ENCODE peak calls at places on chromosomes 11 and 22, in nine cellular contexts. K, D, H, F, V, Z, C, J and S are unnamed samples.
A peak's percentile ranks its signal among the peaks of the same experiment; 100 is the strongest.

GRCh38 chr22:21688706-21689381 is 23.0 kb downstream of the PPIL2 start:
- DNase-seq in K (no peak), D (no peak), H (no peak), F (no peak), V (no peak), Z (no peak), C (no peak), J (no peak), S (no peak)

GRCh38 chr11:534592-535518 is 521 bp downstream of the HRAS start:
- DNase-seq in K (peak; percentile 87), D (no peak), H (peak; percentile 54), F (no peak), V (no peak), Z (peak; percentile 24), C (no peak), J (no peak), S (no peak)

GRCh38 chr11:94521684-94522083 is 9.4 kb downstream of the C11orf97 start:
- DNase-seq in K (no peak), D (no peak), H (peak; percentile 7), F (no peak), V (no peak), Z (no peak), C (no peak), J (no peak), S (no peak)

GRCh38 chr22:43862074-43862881 is at the start of gene SULT4A1:
- DNase-seq in K (no peak), D (peak; percentile 69), H (no peak), F (no peak), V (peak; percentile 21), Z (no peak), C (peak; percentile 51), J (no peak), S (no peak)

GRCh38 chr22:22410121-22410520 is 98.4 kb downstream of the ZNF280B start:
- DNase-seq in K (no peak), D (no peak), H (peak; percentile 92), F (no peak), V (no peak), Z (no peak), C (peak; percentile 52), J (no peak), S (no peak)

GRCh38 chr11:3920148-3920852 is 64.8 kb downstream of the STIM1 start:
- DNase-seq in K (no peak), D (no peak), H (no peak), F (peak; percentile 43), V (peak; percentile 74), Z (peak; percentile 48), C (no peak), J (no peak), S (peak; percentile 43)

GRCh38 chr11:8206251-8207079 is 37.6 kb upstream of the RIC3 start:
- DNase-seq in K (peak; percentile 16), D (peak; percentile 70), H (no peak), F (no peak), V (peak; percentile 20), Z (no peak), C (peak; percentile 88), J (no peak), S (no peak)

GRCh38 chr11:34558673-34559072 is 45.1 kb upstream of the ELF5 start:
- DNase-seq in K (no peak), D (no peak), H (no peak), F (no peak), V (peak; percentile 25), Z (no peak), C (no peak), J (no peak), S (no peak)

GRCh38 chr22:24952837-24953293 is 349 bp downstream of the KIAA1671 start:
- DNase-seq in K (peak; percentile 41), D (peak; percentile 87), H (no peak), F (peak; percentile 55), V (peak; percentile 31), Z (no peak), C (peak; percentile 58), J (no peak), S (no peak)

GRCh38 chr11:131979364-131979763 is 608.9 kb downstream of the NTM start:
- DNase-seq in K (no peak), D (no peak), H (no peak), F (no peak), V (no peak), Z (no peak), C (no peak), J (no peak), S (no peak)

GRCh38 chr11:64887757-64888405 is 9.5 kb upstream of the EHD1 start:
- DNase-seq in K (peak; percentile 64), D (peak; percentile 85), H (peak; percentile 86), F (peak; percentile 83), V (no peak), Z (peak; percentile 83), C (peak; percentile 72), J (no peak), S (peak; percentile 80)

GRCh38 chr11:60301178-60301577 is 20.7 kb downstream of the MS4A4A start:
- DNase-seq in K (no peak), D (no peak), H (no peak), F (no peak), V (no peak), Z (no peak), C (no peak), J (no peak), S (no peak)

GRCh38 chr11:26186389-26186788 is 145.5 kb upstream of the ANO3 start:
- DNase-seq in K (no peak), D (no peak), H (no peak), F (no peak), V (no peak), Z (no peak), C (no peak), J (no peak), S (no peak)

GRCh38 chr11:11356842-11357241 is 3.8 kb upstream of the CSNK2A3 start:
- DNase-seq in K (no peak), D (no peak), H (no peak), F (no peak), V (no peak), Z (no peak), C (no peak), J (no peak), S (no peak)

GRCh38 chr11:92830382-92831148 is 138.9 kb upstream of the MTNR1B start:
- DNase-seq in K (no peak), D (no peak), H (no peak), F (no peak), V (no peak), Z (no peak), C (no peak), J (no peak), S (no peak)

DNA sequence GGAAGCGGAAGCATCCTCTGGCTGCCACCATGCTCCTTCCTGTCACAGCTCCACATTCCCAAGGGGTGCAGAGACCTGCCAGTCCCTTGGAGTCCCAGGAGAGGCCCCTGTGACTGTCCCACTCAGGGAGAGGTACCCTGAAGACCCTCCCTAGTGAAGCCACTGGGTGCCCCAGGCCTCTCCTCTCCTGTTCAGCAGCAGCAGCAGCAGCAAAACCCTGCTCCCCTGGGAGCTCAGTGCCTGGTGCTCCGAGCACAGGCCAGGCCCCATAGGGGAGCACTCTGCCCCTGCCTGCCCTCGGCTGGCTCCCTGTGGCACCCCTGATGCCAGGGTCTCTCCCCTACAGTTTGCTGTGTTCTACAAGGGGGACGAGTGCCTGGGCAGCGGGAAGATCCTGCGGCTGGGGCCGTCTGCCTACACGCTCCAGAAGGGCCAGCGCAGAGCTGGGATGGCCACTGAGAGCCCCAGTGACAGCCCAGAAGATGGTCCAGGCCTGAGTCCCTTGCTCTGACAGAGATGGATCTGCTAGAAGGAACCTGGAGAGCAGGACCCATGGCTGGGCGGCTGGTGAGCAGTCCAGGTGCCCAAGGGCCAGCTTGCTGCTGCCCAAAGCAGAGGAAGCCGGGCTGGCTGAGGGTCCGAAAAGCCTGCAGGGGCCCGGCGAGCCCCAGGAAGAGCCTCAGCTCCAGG is 21.1 kb downstream of the TRMU start:
- DNase-seq in K (no peak), D (no peak), H (no peak), F (no peak), V (no peak), Z (no peak), C (no peak), J (no peak), S (no peak)
- H3K4me1 ChIP-seq in K (no peaks in the 10 kb centered on the region), D (peaks cover 18% of the 10 kb centered on the region), H (peaks cover under 1% of the 10 kb centered on the region), F (peaks cover 3% of the 10 kb centered on the region), V (peaks cover 6% of the 10 kb centered on the region), Z (no peaks in the 10 kb centered on the region), C (peaks cover 22% of the 10 kb centered on the region), J (no peaks in the 10 kb centered on the region), S (no peaks in the 10 kb centered on the region)

GRCh38 chr22:46676479-46676878 is 56.3 kb downstream of the GRAMD4 start:
- DNase-seq in K (no peak), D (no peak), H (no peak), F (no peak), V (no peak), Z (no peak), C (no peak), J (no peak), S (no peak)
- H3K36me3 ChIP-seq in K (no peaks in the 10 kb centered on the region), D (peaks cover 42% of the 10 kb centered on the region), H (peaks cover 17% of the 10 kb centered on the region), F (no peaks in the 10 kb centered on the region), V (no peaks in the 10 kb centered on the region), Z (no peaks in the 10 kb centered on the region), C (peaks cover 58% of the 10 kb centered on the region), J (peaks cover 4% of the 10 kb centered on the region), S (no peaks in the 10 kb centered on the region)

GRCh38 chr11:48033918-48034341 is 53.6 kb downstream of the PTPRJ start:
- DNase-seq in K (no peak), D (no peak), H (no peak), F (no peak), V (no peak), Z (no peak), C (no peak), J (no peak), S (no peak)
- H3K4me1 ChIP-seq in K (peaks cover 2% of the 10 kb centered on the region), D (peaks cover 31% of the 10 kb centered on the region), H (peaks cover 95% of the 10 kb centered on the region), F (no peaks in the 10 kb centered on the region), V (peaks cover 25% of the 10 kb centered on the region), Z (peaks cover 60% of the 10 kb centered on the region), C (no peaks in the 10 kb centered on the region), J (peaks cover 24% of the 10 kb centered on the region), S (peaks cover 14% of the 10 kb centered on the region)

GRCh38 chr11:85806876-85807275 is 4.1 kb downstream of the SYTL2 start:
- DNase-seq in K (peak; percentile 24), D (no peak), H (no peak), F (no peak), V (no peak), Z (no peak), C (no peak), J (no peak), S (no peak)

GRCh38 chr11:85809881-85810280 is 1.1 kb downstream of the SYTL2 start:
- DNase-seq in K (no peak), D (no peak), H (peak; percentile 18), F (no peak), V (no peak), Z (no peak), C (peak; percentile 47), J (no peak), S (no peak)

GRCh38 chr11:85810871-85811611 is at the start of gene SYTL2:
- DNase-seq in K (peak; percentile 70), D (peak; percentile 67), H (peak; percentile 60), F (peak; percentile 77), V (peak; percentile 33), Z (peak; percentile 81), C (peak; percentile 70), J (no peak), S (peak; percentile 67)

GRCh38 chr11:85810521-85810870 is 445 bp downstream of the SYTL2 start:
- DNase-seq in K (no peak), D (no peak), H (no peak), F (no peak), V (no peak), Z (no peak), C (no peak), J (no peak), S (no peak)

DNA sequence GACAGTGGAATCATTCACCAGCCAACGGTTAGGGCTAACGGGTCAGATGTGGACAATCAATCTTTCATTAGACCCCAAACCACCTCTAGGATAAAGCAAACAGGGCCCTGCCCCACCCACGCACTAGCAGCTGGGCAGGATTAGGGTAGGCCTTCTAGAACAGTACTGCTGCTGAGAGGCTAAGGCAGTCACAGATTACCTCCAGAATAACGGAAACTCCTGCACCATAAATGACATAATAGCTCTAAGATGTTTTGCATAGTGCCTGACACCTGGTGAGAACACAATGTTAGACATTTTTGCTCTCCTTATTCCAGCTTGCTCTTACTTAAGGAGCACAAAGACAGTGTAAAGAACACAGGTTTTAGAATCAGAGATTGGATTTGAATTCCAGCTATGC is 1.8 kb downstream of the SYTL2 start:
- DNase-seq in K (no peak), D (no peak), H (peak; percentile 68), F (no peak), V (no peak), Z (peak; percentile 38), C (no peak), J (no peak), S (no peak)
- H3K36me3 ChIP-seq in K (no peaks in the 10 kb centered on the region), D (no peaks in the 10 kb centered on the region), H (no peaks in the 10 kb centered on the region), F (no peaks in the 10 kb centered on the region), V (no peaks in the 10 kb centered on the region), Z (no peaks in the 10 kb centered on the region), C (no peaks in the 10 kb centered on the region), J (no peaks in the 10 kb centered on the region), S (no peaks in the 10 kb centered on the region)